ENCODE peak calls at places on chromosomes 3 and 15, in eight cellular contexts. One of them, this sample, is unnamed.

GRCh38 chr3:38121832-38122461 is 15.0 kb downstream of the ACAA1 start:
- DNase-seq in heart left ventricle: peak
- DNase-seq in GM10248: no peak
- DNase-seq in AG10803: no peak
- DNase-seq in tibial nerve: no peak
- DNase-seq in psoas muscle: no peak
- DNase-seq in choroid plexus epithelial cell: no peak
- DNase-seq in fibroblast of pulmonary artery: no peak
- DNase-seq in this sample: no peak

GRCh38 chr15:43517354-43518072 is at the start of gene MAP1A:
- DNase-seq in tibial nerve: peak
- DNase-seq in fibroblast of pulmonary artery: peak
- DNase-seq in psoas muscle: peak
- DNase-seq in GM10248: no peak
- DNase-seq in choroid plexus epithelial cell: peak
- DNase-seq in AG10803: peak
- DNase-seq in heart left ventricle: peak
- DNase-seq in this sample: no peak

GRCh38 chr15:63274427-63274826 is 3.0 kb upstream of the APH1B start:
- DNase-seq in tibial nerve: no peak
- DNase-seq in GM10248: no peak
- DNase-seq in psoas muscle: no peak
- DNase-seq in heart left ventricle: no peak
- DNase-seq in AG10803: peak
- DNase-seq in fibroblast of pulmonary artery: no peak
- DNase-seq in choroid plexus epithelial cell: peak
- DNase-seq in this sample: no peak

GRCh38 chr15:77440378-77440999 is 19.8 kb downstream of the HMG20A start:
- DNase-seq in psoas muscle: no peak
- DNase-seq in fibroblast of pulmonary artery: peak
- DNase-seq in GM10248: peak
- DNase-seq in tibial nerve: no peak
- DNase-seq in choroid plexus epithelial cell: peak
- DNase-seq in heart left ventricle: no peak
- DNase-seq in AG10803: peak
- DNase-seq in this sample: no peak

GRCh38 chr15:90189781-90190467 is 11.2 kb upstream of the SEMA4B start:
- DNase-seq in tibial nerve: no peak
- DNase-seq in heart left ventricle: no peak
- DNase-seq in psoas muscle: no peak
- DNase-seq in GM10248: peak
- DNase-seq in fibroblast of pulmonary artery: no peak
- DNase-seq in choroid plexus epithelial cell: no peak
- DNase-seq in AG10803: no peak
- DNase-seq in this sample: no peak

GRCh38 chr3:52223449-52224408 is 1.7 kb downstream of the TLR9 start:
- DNase-seq in heart left ventricle: no peak
- DNase-seq in psoas muscle: no peak
- DNase-seq in AG10803: no peak
- DNase-seq in fibroblast of pulmonary artery: no peak
- DNase-seq in tibial nerve: no peak
- DNase-seq in GM10248: no peak
- DNase-seq in choroid plexus epithelial cell: no peak
- DNase-seq in this sample: no peak

GRCh38 chr15:62063851-62064635 is 2.7 kb upstream of the C2CD4A start:
- DNase-seq in AG10803: peak
- DNase-seq in GM10248: no peak
- DNase-seq in heart left ventricle: no peak
- DNase-seq in psoas muscle: no peak
- DNase-seq in fibroblast of pulmonary artery: peak
- DNase-seq in tibial nerve: no peak
- DNase-seq in choroid plexus epithelial cell: no peak
- DNase-seq in this sample: no peak

GRCh38 chr3:11718582-11719405 is 75.1 kb upstream of the VGLL4 start:
- DNase-seq in choroid plexus epithelial cell: peak
- DNase-seq in AG10803: peak
- DNase-seq in tibial nerve: peak
- DNase-seq in heart left ventricle: peak
- DNase-seq in psoas muscle: peak
- DNase-seq in GM10248: peak
- DNase-seq in fibroblast of pulmonary artery: peak
- DNase-seq in this sample: no peak

GRCh38 chr3:169515132-169515531 is 148.4 kb downstream of the MECOM start:
- DNase-seq in tibial nerve: no peak
- DNase-seq in AG10803: no peak
- DNase-seq in heart left ventricle: no peak
- DNase-seq in choroid plexus epithelial cell: no peak
- DNase-seq in GM10248: no peak
- DNase-seq in fibroblast of pulmonary artery: no peak
- DNase-seq in psoas muscle: no peak
- DNase-seq in this sample: no peak

GRCh38 chr3:15716178-15716577 is 81.6 kb downstream of the ANKRD28 start:
- DNase-seq in heart left ventricle: no peak
- DNase-seq in psoas muscle: no peak
- DNase-seq in AG10803: no peak
- DNase-seq in tibial nerve: no peak
- DNase-seq in GM10248: no peak
- DNase-seq in fibroblast of pulmonary artery: no peak
- DNase-seq in choroid plexus epithelial cell: no peak
- DNase-seq in this sample: no peak

GRCh38 chr3:101676219-101676764 is 640 bp downstream of the ZBTB11 start:
- DNase-seq in tibial nerve: peak
- DNase-seq in heart left ventricle: peak
- DNase-seq in choroid plexus epithelial cell: peak
- DNase-seq in psoas muscle: peak
- DNase-seq in fibroblast of pulmonary artery: peak
- DNase-seq in AG10803: peak
- DNase-seq in GM10248: peak
- DNase-seq in this sample: peak

GRCh38 chr3:28349397-28350000 is 875 bp upstream of the AZI2 start:
- DNase-seq in psoas muscle: peak
- DNase-seq in tibial nerve: no peak
- DNase-seq in heart left ventricle: no peak
- DNase-seq in fibroblast of pulmonary artery: no peak
- DNase-seq in AG10803: no peak
- DNase-seq in choroid plexus epithelial cell: peak
- DNase-seq in GM10248: no peak
- DNase-seq in this sample: no peak

GRCh38 chr15:69357773-69358765 is 56.1 kb upstream of the KIF23 start:
- DNase-seq in AG10803: peak
- DNase-seq in tibial nerve: no peak
- DNase-seq in choroid plexus epithelial cell: peak
- DNase-seq in psoas muscle: peak
- DNase-seq in heart left ventricle: no peak
- DNase-seq in fibroblast of pulmonary artery: peak
- DNase-seq in GM10248: no peak
- DNase-seq in this sample: no peak

GRCh38 chr15:40770147-40770721 is 454 bp downstream of the C15orf62 start:
- DNase-seq in AG10803: no peak
- DNase-seq in tibial nerve: no peak
- DNase-seq in choroid plexus epithelial cell: peak
- DNase-seq in psoas muscle: no peak
- DNase-seq in fibroblast of pulmonary artery: no peak
- DNase-seq in GM10248: peak
- DNase-seq in heart left ventricle: no peak
- DNase-seq in this sample: no peak

GRCh38 chr3:183826448-183826847 is 1.1 kb upstream of the MAP6D1 start:
- DNase-seq in AG10803: no peak
- DNase-seq in fibroblast of pulmonary artery: no peak
- DNase-seq in choroid plexus epithelial cell: no peak
- DNase-seq in heart left ventricle: no peak
- DNase-seq in tibial nerve: no peak
- DNase-seq in psoas muscle: peak
- DNase-seq in GM10248: no peak
- DNase-seq in this sample: no peak

GRCh38 chr15:41866263-41866703 is 27.6 kb downstream of the SPTBN5 start:
- DNase-seq in heart left ventricle: no peak
- DNase-seq in GM10248: no peak
- DNase-seq in tibial nerve: no peak
- DNase-seq in AG10803: no peak
- DNase-seq in choroid plexus epithelial cell: no peak
- DNase-seq in psoas muscle: no peak
- DNase-seq in fibroblast of pulmonary artery: no peak
- DNase-seq in this sample: no peak

DNA sequence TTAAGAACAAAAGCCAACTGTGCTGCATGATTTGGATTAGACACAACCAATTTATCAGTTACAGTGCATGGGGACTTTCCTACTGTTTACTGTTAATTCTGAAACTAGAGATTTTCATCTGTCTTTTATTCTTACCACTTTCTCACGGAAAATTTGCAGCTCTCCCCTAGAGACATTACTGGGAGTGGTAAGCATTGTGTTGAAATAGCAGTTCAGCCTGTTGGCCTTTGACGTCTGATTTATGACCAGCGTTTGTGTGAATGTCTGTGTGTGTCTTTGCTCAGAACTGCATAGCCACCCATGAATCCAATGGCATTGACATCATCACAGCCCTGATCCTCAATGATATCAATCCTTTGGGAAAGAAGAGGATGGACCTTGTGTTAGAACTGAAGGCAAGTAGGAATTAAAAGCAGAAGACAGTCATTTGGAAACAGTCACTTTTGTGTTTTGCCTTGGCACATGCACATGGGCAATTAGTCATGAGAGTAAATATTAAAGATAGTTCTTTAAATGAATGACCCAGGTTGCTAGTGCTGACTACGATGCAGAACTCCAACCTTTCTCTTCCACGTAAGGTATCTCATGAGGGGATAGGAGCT is 202.2 kb upstream of the BHLHE40 start:
- DNase-seq in tibial nerve: peak
- DNase-seq in heart left ventricle: no peak
- DNase-seq in GM10248: peak
- DNase-seq in psoas muscle: no peak
- DNase-seq in AG10803: peak
- DNase-seq in fibroblast of pulmonary artery: peak
- DNase-seq in choroid plexus epithelial cell: peak
- DNase-seq in this sample: no peak
- TF ChIP-seq CTCF in tibial nerve: no peak
- TF ChIP-seq CTCF in heart left ventricle: no peak
- TF ChIP-seq CTCF in GM10248: no peak
- TF ChIP-seq CTCF in psoas muscle: no peak
- TF ChIP-seq CTCF in AG10803: no peak
- TF ChIP-seq CTCF in fibroblast of pulmonary artery: no peak
- TF ChIP-seq CTCF in choroid plexus epithelial cell: no peak
- TF ChIP-seq CTCF in this sample: no peak

DNA sequence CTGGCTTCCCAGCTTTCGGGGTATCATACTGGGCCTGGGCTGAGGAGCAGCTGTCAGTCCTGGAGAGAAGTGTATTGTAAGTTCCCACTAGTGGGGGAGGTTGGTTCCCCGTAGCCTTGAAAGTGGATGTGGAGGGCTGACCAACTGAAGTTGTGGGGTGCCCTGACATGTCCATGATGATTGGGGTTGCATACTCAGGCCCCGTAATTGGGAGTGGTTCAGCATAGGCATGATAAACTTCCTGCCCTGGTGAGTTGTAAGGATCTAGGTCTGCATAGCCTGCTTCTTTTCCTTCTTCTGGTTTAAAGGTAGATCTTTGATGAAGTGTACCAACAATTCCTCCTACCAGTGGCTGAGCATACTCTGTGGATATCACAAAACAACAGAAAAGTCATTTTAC is 36.3 kb downstream of the ST3GAL6 start:
- DNase-seq in psoas muscle: no peak
- DNase-seq in AG10803: no peak
- DNase-seq in GM10248: no peak
- DNase-seq in fibroblast of pulmonary artery: no peak
- DNase-seq in choroid plexus epithelial cell: no peak
- DNase-seq in tibial nerve: no peak
- DNase-seq in heart left ventricle: no peak
- DNase-seq in this sample: no peak
- TF ChIP-seq CTCF in psoas muscle: no peak
- TF ChIP-seq CTCF in AG10803: no peak
- TF ChIP-seq CTCF in GM10248: no peak
- TF ChIP-seq CTCF in fibroblast of pulmonary artery: no peak
- TF ChIP-seq CTCF in choroid plexus epithelial cell: no peak
- TF ChIP-seq CTCF in tibial nerve: no peak
- TF ChIP-seq CTCF in heart left ventricle: no peak
- TF ChIP-seq CTCF in this sample: no peak

GRCh38 chr15:71105444-71105843 is 9.8 kb upstream of the THSD4 start:
- DNase-seq in GM10248: no peak
- DNase-seq in choroid plexus epithelial cell: no peak
- DNase-seq in fibroblast of pulmonary artery: no peak
- DNase-seq in heart left ventricle: no peak
- DNase-seq in tibial nerve: no peak
- DNase-seq in AG10803: no peak
- DNase-seq in psoas muscle: no peak
- DNase-seq in this sample: no peak

GRCh38 chr15:71104636-71105035 is 10.6 kb upstream of the THSD4 start:
- DNase-seq in choroid plexus epithelial cell: no peak
- DNase-seq in heart left ventricle: no peak
- DNase-seq in fibroblast of pulmonary artery: no peak
- DNase-seq in AG10803: no peak
- DNase-seq in psoas muscle: no peak
- DNase-seq in GM10248: no peak
- DNase-seq in tibial nerve: no peak
- DNase-seq in this sample: no peak

GRCh38 chr15:71106802-71107500 is 8.3 kb upstream of the THSD4 start:
- DNase-seq in AG10803: no peak
- DNase-seq in choroid plexus epithelial cell: peak
- DNase-seq in GM10248: no peak
- DNase-seq in tibial nerve: no peak
- DNase-seq in fibroblast of pulmonary artery: no peak
- DNase-seq in psoas muscle: no peak
- DNase-seq in heart left ventricle: no peak
- DNase-seq in this sample: no peak

GRCh38 chr15:71098920-71099319 is 16.4 kb upstream of the THSD4 start:
- DNase-seq in AG10803: no peak
- DNase-seq in tibial nerve: no peak
- DNase-seq in choroid plexus epithelial cell: no peak
- DNase-seq in psoas muscle: no peak
- DNase-seq in fibroblast of pulmonary artery: no peak
- DNase-seq in GM10248: no peak
- DNase-seq in heart left ventricle: no peak
- DNase-seq in this sample: no peak

GRCh38 chr15:71103102-71103676 is 12.1 kb upstream of the THSD4 start:
- DNase-seq in tibial nerve: no peak
- DNase-seq in AG10803: peak
- DNase-seq in GM10248: no peak
- DNase-seq in fibroblast of pulmonary artery: peak
- DNase-seq in choroid plexus epithelial cell: peak
- DNase-seq in psoas muscle: no peak
- DNase-seq in heart left ventricle: no peak
- DNase-seq in this sample: no peak
- TF ChIP-seq CTCF in tibial nerve: no peak
- TF ChIP-seq CTCF in AG10803: peak
- TF ChIP-seq CTCF in GM10248: no peak
- TF ChIP-seq CTCF in fibroblast of pulmonary artery: peak
- TF ChIP-seq CTCF in choroid plexus epithelial cell: peak
- TF ChIP-seq CTCF in psoas muscle: peak
- TF ChIP-seq CTCF in heart left ventricle: peak
- TF ChIP-seq CTCF in this sample: no peak

DNA sequence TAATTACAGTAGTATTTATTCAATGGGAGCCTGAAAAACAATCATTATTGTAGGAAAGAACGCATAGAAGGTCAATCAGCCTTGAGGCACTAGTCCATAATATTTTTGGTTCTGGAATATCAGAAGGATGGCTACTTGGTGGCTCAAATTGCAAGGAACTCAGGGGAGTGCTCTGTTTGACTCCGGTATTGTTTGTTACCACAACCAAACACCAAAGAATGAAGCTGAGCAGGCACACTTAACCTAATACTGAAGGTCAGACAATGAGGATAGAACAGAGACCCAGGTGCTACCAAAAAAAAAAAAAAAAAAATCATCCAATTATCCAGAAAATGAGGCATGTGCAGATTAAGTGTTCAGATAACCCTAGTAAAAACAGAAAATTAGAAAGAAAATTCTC is 11.1 kb upstream of the SATB1 start:
- DNase-seq in fibroblast of pulmonary artery: no peak
- DNase-seq in AG10803: no peak
- DNase-seq in heart left ventricle: no peak
- DNase-seq in GM10248: no peak
- DNase-seq in psoas muscle: no peak
- DNase-seq in tibial nerve: no peak
- DNase-seq in choroid plexus epithelial cell: no peak
- DNase-seq in this sample: no peak
- TF ChIP-seq CTCF in fibroblast of pulmonary artery: no peak
- TF ChIP-seq CTCF in AG10803: no peak
- TF ChIP-seq CTCF in heart left ventricle: no peak
- TF ChIP-seq CTCF in GM10248: no peak
- TF ChIP-seq CTCF in psoas muscle: no peak
- TF ChIP-seq CTCF in tibial nerve: no peak
- TF ChIP-seq CTCF in choroid plexus epithelial cell: no peak
- TF ChIP-seq CTCF in this sample: no peak

This sample was measured in natural killer cell.